ENCODE peak calls at places on chromosomes 12 and 14, in four cellular contexts. C is BE2C, S is right lobe of liver, M is epithelial cell of proximal tubule. L is an unnamed sample.

GRCh38 chr14:70709726-70710382 is 68.1 kb downstream of the TTC9 start:
- DNase-seq in S (no peak), C (no peak), M (no peak), L (no peak)

GRCh38 chr12:130068741-130069140 is 93.5 kb upstream of the FZD10 start:
- DNase-seq in M (no peak), S (no peak), C (no peak), L (no peak)

GRCh38 chr14:66652736-66653135 is 144.8 kb downstream of the GPHN start:
- DNase-seq in S (no peak), M (no peak), C (no peak), L (peak)

GRCh38 chr14:85622106-85622505 is 92.2 kb downstream of the FLRT2 start:
- DNase-seq in S (no peak), C (no peak), M (no peak), L (no peak)

GRCh38 chr12:85996280-85996679 is 122.2 kb downstream of the NTS start:
- DNase-seq in C (no peak), M (no peak), S (no peak), L (no peak)

GRCh38 chr14:92874961-92875360 is 48.0 kb upstream of the CHGA start:
- DNase-seq in M (no peak), C (no peak), S (no peak), L (peak)

GRCh38 chr12:70648831-70649230 is 11.6 kb upstream of the PTPRB start:
- DNase-seq in C (no peak), M (no peak), S (no peak), L (no peak)

GRCh38 chr12:11773889-11774677 is 124.6 kb downstream of the ETV6 start:
- DNase-seq in C (no peak), S (peak), M (no peak), L (no peak)

GRCh38 chr12:75977952-75978671 is 53.5 kb downstream of the PHLDA1 start:
- DNase-seq in C (peak), M (peak), S (peak), L (peak)

GRCh38 chr12:7060353-7060954 is at the start of gene C1S:
- DNase-seq in M (peak), C (peak), S (peak), L (peak)

GRCh38 chr12:61654698-61655097 is 605.5 kb upstream of the USP15 start:
- DNase-seq in S (no peak), C (no peak), M (no peak), L (no peak)

GRCh38 chr14:74983343-74983742 is 19.4 kb upstream of the EIF2B2 start:
- DNase-seq in M (no peak), C (no peak), S (no peak), L (no peak)

GRCh38 chr12:124545508-124546418 is 21.6 kb downstream of the NCOR2 start:
- DNase-seq in M (no peak), S (no peak), C (no peak), L (no peak)

GRCh38 chr12:63862187-63863107 is 17.9 kb downstream of the SRGAP1 start:
- DNase-seq in S (peak), C (no peak), M (no peak), L (peak)

GRCh38 chr14:65704412-65704811 is 291.9 kb downstream of the FUT8 start:
- DNase-seq in M (no peak), S (no peak), C (no peak), L (no peak)

GRCh38 chr12:103312742-103313354 is 182.9 kb downstream of the C12orf42 start:
- DNase-seq in C (no peak), M (no peak), S (no peak), L (no peak)

GRCh38 chr14:95034806-95035205 is 122.5 kb downstream of the DICER1 start:
- DNase-seq in M (no peak), S (no peak), C (no peak), L (no peak)

GRCh38 chr12:55862286-55862685 is 19.6 kb upstream of the MMP19 start:
- DNase-seq in M (no peak), C (no peak), S (no peak), L (no peak)

GRCh38 chr12:77734489-77734888 is 96.2 kb upstream of the NAV3 start:
- DNase-seq in S (no peak), C (no peak), M (no peak), L (no peak)

GRCh38 chr14:54599932-54600331 is 33.0 kb downstream of the SAMD4A start:
- DNase-seq in C (no peak), M (no peak), S (no peak), L (no peak)

GRCh38 chr14:90903101-90903500 is 86.9 kb upstream of the TTC7B start:
- DNase-seq in M (no peak), C (peak), S (no peak), L (peak)

GRCh38 chr12:29238822-29239291 is 89.8 kb downstream of the FAR2 start:
- DNase-seq in S (no peak), C (no peak), M (peak), L (no peak)

GRCh38 chr12:4082809-4083447 is 190.6 kb upstream of the CCND2 start:
- DNase-seq in M (no peak), S (no peak), C (no peak), L (peak)

GRCh38 chr14:89617471-89618291 is 200.6 kb upstream of the FOXN3 start:
- DNase-seq in C (peak), M (no peak), S (peak), L (peak)

GRCh38 chr14:72714094-72714493 is 179.8 kb downstream of the DPF3 start:
- DNase-seq in C (no peak), S (no peak), M (no peak), L (no peak)

GRCh38 chr12:58757422-58757821 is 162.9 kb downstream of the LRIG3 start:
- DNase-seq in S (no peak), M (no peak), C (no peak), L (no peak)

GRCh38 chr12:106646472-106646871 is 63.7 kb downstream of the RFX4 start:
- DNase-seq in S (no peak), C (no peak), M (no peak), L (no peak)

GRCh38 chr14:99531221-99532096 is 50.2 kb downstream of the CCNK start:
- DNase-seq in C (no peak), M (no peak), S (no peak), L (no peak)

GRCh38 chr12:56591111-56591510 is 39.0 kb downstream of the BAZ2A start:
- DNase-seq in C (no peak), M (no peak), S (no peak), L (no peak)

GRCh38 chr14:101004176-101004575 is 100.7 kb upstream of the RTL1 start:
- DNase-seq in S (no peak), C (no peak), M (no peak), L (no peak)

GRCh38 chr14:31265701-31266398 is 58.3 kb upstream of the HECTD1 start:
- DNase-seq in M (no peak), S (peak), C (no peak), L (no peak)

GRCh38 chr14:29895591-29896043 is 32.0 kb downstream of the PRKD1 start:
- DNase-seq in C (no peak), M (no peak), S (no peak), L (no peak)

GRCh38 chr12:12720637-12721250 is 3.6 kb downstream of the CDKN1B start:
- DNase-seq in M (no peak), S (no peak), C (no peak), L (no peak)

GRCh38 chr12:72271401-72271740 is 799 bp upstream of the TRHDE start:
- DNase-seq in S (peak), M (no peak), C (no peak), L (peak)
- TF ChIP-seq CTCF in S (no peak), M (peak), C (no peak), L (no peak)

GRCh38 chr14:34059925-34060746 is 109.3 kb upstream of the EGLN3 start:
- DNase-seq in M (no peak), C (peak), S (peak), L (peak)
- TF ChIP-seq CTCF in M (peak), C (peak), S (peak), L (no peak)

DNA sequence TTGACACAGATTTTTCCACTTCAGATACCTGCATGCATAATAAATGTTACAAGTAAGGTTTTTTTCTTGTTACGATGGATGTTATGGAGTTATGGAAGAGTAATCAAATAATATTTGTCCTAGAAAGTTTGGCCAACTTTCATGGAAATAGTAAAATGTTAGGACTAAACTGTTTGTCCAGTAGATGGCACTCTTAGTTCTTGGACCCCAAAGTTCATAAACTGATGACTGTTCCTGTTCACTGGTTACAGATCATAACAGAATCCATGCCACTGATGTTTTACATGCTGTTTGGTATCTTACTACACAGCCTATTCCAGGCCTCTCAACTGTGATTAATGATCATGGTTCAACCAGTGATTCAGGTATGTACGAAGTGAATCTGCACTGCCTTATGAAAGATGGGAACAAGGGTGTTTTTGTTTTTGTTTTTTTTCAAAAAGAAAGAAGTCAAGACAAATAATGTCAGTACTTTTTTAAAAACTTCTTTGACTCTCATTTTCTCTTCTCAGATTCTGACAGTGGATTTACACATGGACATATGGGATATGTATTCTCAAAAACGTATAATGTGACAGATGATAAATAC is 48.8 kb upstream of the SLCO1C1 start:
- DNase-seq in C (no peak), M (no peak), S (no peak), L (no peak)
- TF ChIP-seq CTCF in C (peak), M (peak), S (peak), L (peak)

DNA sequence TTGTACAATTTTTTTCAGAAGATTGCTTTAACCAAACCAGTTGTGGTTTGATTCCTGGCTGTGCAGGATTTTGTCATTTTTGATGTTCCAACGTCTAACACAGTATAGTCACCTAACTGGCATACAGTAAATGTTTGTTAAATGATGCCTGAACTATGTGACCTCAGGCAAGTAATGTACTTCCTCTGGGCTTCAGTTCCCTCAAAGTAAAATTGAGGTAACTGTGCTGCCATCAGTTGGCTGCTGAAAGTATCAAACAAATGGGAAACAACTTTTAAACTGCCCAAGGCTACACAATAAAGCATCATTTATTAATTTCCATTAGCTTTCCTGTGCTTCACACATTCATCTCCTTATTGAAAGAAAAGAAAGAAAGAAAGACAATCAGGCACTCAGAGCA is 4.3 kb downstream of the TM7SF3 start:
- DNase-seq in M (no peak), S (no peak), C (no peak), L (no peak)
- TF ChIP-seq CTCF in M (peak), S (no peak), C (no peak), L (no peak)

DNA sequence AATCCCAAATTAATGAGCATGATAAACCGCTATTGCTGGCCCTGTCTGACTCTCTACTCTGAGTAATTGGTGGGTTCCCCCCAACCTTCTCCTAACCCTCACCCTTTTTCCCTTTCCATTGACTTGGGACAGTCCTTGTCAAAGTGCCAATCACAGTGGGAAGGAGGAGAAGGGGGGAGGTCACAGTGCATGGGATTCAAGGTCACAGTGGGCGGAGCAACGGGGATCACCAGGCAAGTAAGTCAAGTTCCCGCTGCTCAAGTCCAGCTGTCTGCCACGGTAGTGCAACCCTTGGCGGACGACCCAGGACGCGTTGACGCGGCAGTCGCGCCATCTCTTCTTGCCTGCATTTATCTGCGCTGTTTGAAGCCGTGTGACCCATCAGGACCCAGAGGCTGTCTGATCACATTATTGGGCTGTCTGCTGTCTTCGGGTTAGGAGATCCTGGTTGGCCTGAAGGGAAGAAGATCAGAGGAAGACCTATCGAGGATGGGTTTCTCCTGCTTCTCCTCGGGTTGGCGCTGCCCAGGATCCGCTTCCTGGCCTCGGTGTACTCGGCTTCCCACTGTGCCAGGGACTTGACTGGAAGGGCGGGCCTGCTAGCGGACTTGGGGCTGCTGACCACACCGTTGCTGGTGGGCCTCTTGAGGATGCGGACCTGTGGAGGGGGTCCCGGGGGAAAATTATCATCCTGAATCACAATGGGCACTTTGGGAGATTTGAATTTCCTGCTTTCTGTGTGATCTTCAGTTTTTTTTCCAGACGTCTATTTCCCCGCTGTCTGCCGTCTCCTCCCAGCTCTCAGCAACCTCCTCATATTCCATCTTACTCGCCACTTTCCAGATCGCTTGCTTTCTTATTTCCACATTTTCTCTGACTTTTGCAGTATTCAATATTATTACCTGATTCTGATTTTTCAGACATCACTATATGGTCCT is 3.1 kb upstream of the MDM2 start:
- DNase-seq in M (no peak), C (peak), S (peak), L (no peak)
- TF ChIP-seq CTCF in M (no peak), C (no peak), S (no peak), L (no peak)

GRCh38 chr12:108642899-108643654 is 9.4 kb upstream of the SELPLG start:
- DNase-seq in M (no peak), C (no peak), S (no peak), L (no peak)
- TF ChIP-seq CTCF in M (no peak), C (no peak), S (no peak), L (no peak)

GRCh38 chr14:81170104-81170828 is 50.5 kb downstream of the GTF2A1 start:
- DNase-seq in M (peak), S (peak), C (peak), L (peak)
- TF ChIP-seq CTCF in M (peak), S (peak), C (peak), L (peak)

L was measured in nephron progenitor cell.